ENCODE peak calls at places on chromosomes 5 and 9, in nine cellular contexts. C, G, P, B, X, I, F, N and L are unnamed samples. For H3K4me1, the result is how much of the 10 kb centered on the place peaks cover.

GRCh38 chr9:90921969-90922368 is 120.3 kb downstream of the SYK start:
- DNase-seq in C (no peak), G (no peak), P (no peak), B (no peak), X (no peak), I (no peak), F (no peak), N (no peak), L (no peak)

GRCh38 chr5:79503794-79504495 is 10.0 kb downstream of the HOMER1 start:
- DNase-seq in C (no peak), G (no peak), P (no peak), B (no peak), X (no peak), I (no peak), F (no peak), N (no peak), L (no peak)

GRCh38 chr9:93028448-93029006 is 30.0 kb upstream of the SUSD3 start:
- DNase-seq in C (no peak), G (no peak), P (no peak), B (no peak), X (peak), I (peak), F (no peak), N (no peak), L (peak)

GRCh38 chr9:125889524-125890473 is 142.6 kb downstream of the PBX3 start:
- DNase-seq in C (peak), G (peak), P (peak), B (no peak), X (peak), I (peak), F (peak), N (peak), L (peak)

GRCh38 chr5:133520062-133520461 is 92.3 kb downstream of the FSTL4 start:
- DNase-seq in C (no peak), G (no peak), P (no peak), B (no peak), X (no peak), I (no peak), F (no peak), N (no peak), L (no peak)

GRCh38 chr9:242461-243080 is 27.9 kb downstream of the DOCK8 start:
- DNase-seq in C (no peak), G (no peak), P (no peak), B (no peak), X (no peak), I (no peak), F (no peak), N (no peak), L (no peak)

GRCh38 chr5:55004728-55005127 is 19.3 kb upstream of the GZMK start:
- DNase-seq in C (no peak), G (no peak), P (no peak), B (no peak), X (no peak), I (no peak), F (no peak), N (no peak), L (no peak)

GRCh38 chr5:123636006-123636405 is 124.0 kb downstream of the CSNK1G3 start:
- DNase-seq in C (no peak), G (no peak), P (no peak), B (no peak), X (no peak), I (no peak), F (no peak), N (no peak), L (no peak)

GRCh38 chr9:2745560-2746380 is 28.5 kb downstream of the KCNV2 start:
- DNase-seq in C (peak), G (no peak), P (peak), B (no peak), X (no peak), I (no peak), F (no peak), N (no peak), L (no peak)

GRCh38 chr5:125179617-125180016 is 433.2 kb upstream of the ZNF608 start:
- DNase-seq in C (no peak), G (no peak), P (no peak), B (no peak), X (no peak), I (no peak), F (no peak), N (no peak), L (no peak)

GRCh38 chr5:75108515-75108914 is 56.2 kb upstream of the GCNT4 start:
- DNase-seq in C (no peak), G (no peak), P (no peak), B (no peak), X (no peak), I (no peak), F (no peak), N (no peak), L (no peak)

GRCh38 chr9:130237071-130237470 is 28.5 kb upstream of the HMCN2 start:
- DNase-seq in C (no peak), G (no peak), P (no peak), B (no peak), X (no peak), I (no peak), F (no peak), N (no peak), L (no peak)

GRCh38 chr5:44536650-44537260 is 147.5 kb upstream of the FGF10 start:
- DNase-seq in C (peak), G (peak), P (peak), B (no peak), X (no peak), I (peak), F (peak), N (peak), L (peak)

GRCh38 chr5:35443803-35444595 is 173.7 kb upstream of the SPEF2 start:
- DNase-seq in C (no peak), G (no peak), P (no peak), B (no peak), X (peak), I (peak), F (no peak), N (peak), L (peak)

GRCh38 chr9:101586651-101587050 is 8.1 kb downstream of the PPP3R2 start:
- DNase-seq in C (no peak), G (no peak), P (no peak), B (no peak), X (no peak), I (no peak), F (no peak), N (no peak), L (no peak)

GRCh38 chr5:151155777-151156731 is 1.5 kb downstream of the ANXA6 start:
- DNase-seq in C (no peak), G (peak), P (peak), B (no peak), X (peak), I (peak), F (peak), N (no peak), L (peak)

GRCh38 chr5:177317959-177318377 is 6.3 kb upstream of the MXD3 start:
- DNase-seq in C (peak), G (peak), P (peak), B (peak), X (peak), I (peak), F (peak), N (peak), L (peak)

GRCh38 chr5:66989286-66989685 is 207.3 kb downstream of the CD180 start:
- DNase-seq in C (no peak), G (peak), P (peak), B (no peak), X (no peak), I (no peak), F (no peak), N (no peak), L (no peak)

GRCh38 chr5:135486679-135487395 is 34.7 kb upstream of the TIFAB start:
- DNase-seq in C (no peak), G (no peak), P (no peak), B (no peak), X (no peak), I (no peak), F (no peak), N (no peak), L (no peak)

GRCh38 chr5:41636605-41637004 is 126.2 kb upstream of the PLCXD3 start:
- DNase-seq in C (peak), G (peak), P (peak), B (no peak), X (no peak), I (peak), F (no peak), N (no peak), L (no peak)

GRCh38 chr9:23088932-23089364 is 642.3 kb downstream of the DMRTA1 start:
- DNase-seq in C (peak), G (peak), P (peak), B (no peak), X (no peak), I (peak), F (no peak), N (no peak), L (no peak)

GRCh38 chr9:128382261-128382660 is 11.1 kb downstream of the URM1 start:
- DNase-seq in C (no peak), G (no peak), P (no peak), B (no peak), X (no peak), I (no peak), F (no peak), N (no peak), L (no peak)

GRCh38 chr9:91783876-91784672 is 166.0 kb downstream of the ROR2 start:
- DNase-seq in C (no peak), G (no peak), P (no peak), B (no peak), X (no peak), I (no peak), F (peak), N (no peak), L (no peak)

GRCh38 chr5:5141625-5142527 is 1.7 kb downstream of the ADAMTS16 start:
- DNase-seq in C (peak), G (peak), P (peak), B (no peak), X (peak), I (peak), F (no peak), N (peak), L (no peak)

GRCh38 chr5:147989977-147990376 is 73.8 kb upstream of the SPINK5 start:
- DNase-seq in C (no peak), G (no peak), P (no peak), B (no peak), X (no peak), I (no peak), F (no peak), N (no peak), L (no peak)

GRCh38 chr5:66860199-66860975 is 264.2 kb downstream of the MAST4 start:
- DNase-seq in C (no peak), G (no peak), P (peak), B (no peak), X (no peak), I (no peak), F (no peak), N (no peak), L (no peak)

GRCh38 chr9:121537283-121537682 is 37.6 kb upstream of the GGTA1 start:
- DNase-seq in C (no peak), G (no peak), P (no peak), B (peak), X (no peak), I (no peak), F (no peak), N (peak), L (peak)

DNA sequence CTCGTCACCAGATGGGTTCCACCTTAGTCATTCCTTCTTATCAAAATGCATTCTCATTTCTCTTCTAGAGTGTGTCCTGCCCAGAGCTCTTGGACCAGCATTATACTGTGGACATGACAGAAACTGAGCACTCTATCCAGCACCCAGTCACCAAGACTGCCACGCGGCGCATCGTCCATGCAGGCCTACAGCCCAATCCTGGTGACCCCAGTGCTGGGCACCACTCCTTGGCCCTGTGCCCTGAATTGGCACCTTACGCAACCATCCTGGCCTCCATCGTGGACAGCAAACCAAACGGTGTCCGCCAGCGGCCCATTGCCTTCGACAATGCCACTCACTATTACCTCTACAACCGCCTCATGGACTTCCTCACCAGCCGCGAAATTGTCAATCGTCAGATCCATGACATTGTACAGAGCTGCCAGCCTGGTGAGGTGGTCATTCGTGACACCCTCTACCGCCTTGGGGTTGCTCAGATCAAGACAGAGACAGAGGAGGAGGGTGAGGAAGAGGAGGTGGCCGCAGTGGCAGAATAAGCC is 34.6 kb downstream of the CSF1R start:
- DNase-seq in C (no peak), G (no peak), P (no peak), B (no peak), X (no peak), I (no peak), F (no peak), N (no peak), L (no peak)
- H3K4me1 ChIP-seq in C (under half), G (under half), P (under half), B (under half), X (under half), I (under half), F (under half), N (under half), L (under half)

GRCh38 chr5:181041043-181041442 is 977 bp downstream of the BTNL9 start:
- DNase-seq in C (no peak), G (no peak), P (no peak), B (no peak), X (no peak), I (no peak), F (no peak), N (no peak), L (no peak)

GRCh38 chr5:181039961-181040915 is at the start of gene BTNL9:
- DNase-seq in C (no peak), G (no peak), P (no peak), B (no peak), X (no peak), I (no peak), F (no peak), N (no peak), L (no peak)

GRCh38 chr5:181037365-181037861 is 2.7 kb upstream of the BTNL9 start:
- DNase-seq in C (no peak), G (no peak), P (peak), B (no peak), X (no peak), I (peak), F (no peak), N (no peak), L (no peak)

GRCh38 chr5:181042036-181042435 is 2.0 kb downstream of the BTNL9 start:
- DNase-seq in C (no peak), G (no peak), P (no peak), B (no peak), X (no peak), I (no peak), F (no peak), N (no peak), L (no peak)

DNA sequence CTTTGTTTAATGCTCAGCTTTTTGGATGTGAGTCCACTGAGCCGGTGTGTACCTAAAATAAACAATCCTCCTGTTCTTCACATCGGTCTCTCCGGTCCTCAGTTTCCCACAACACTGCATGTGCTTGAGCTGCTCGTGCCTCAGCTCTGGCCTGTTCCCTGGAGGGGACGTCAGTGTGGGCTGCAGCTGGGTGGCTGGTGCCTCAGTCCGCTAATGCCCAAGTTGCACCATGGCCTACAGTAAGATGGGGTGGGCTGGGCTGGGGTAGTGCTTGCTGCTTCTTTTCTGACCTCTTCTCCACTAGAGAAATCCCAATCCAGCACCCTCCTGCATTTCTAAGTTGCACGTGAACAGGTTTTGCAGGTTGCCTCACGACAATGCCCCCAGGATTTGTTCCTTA is 595 bp upstream of the BTNL9 start:
- DNase-seq in C (no peak), G (no peak), P (no peak), B (no peak), X (no peak), I (no peak), F (no peak), N (no peak), L (no peak)
- H3K4me3 ChIP-seq in C (no peak), G (no peak), P (no peak), B (no peak), X (no peak), I (no peak), F (no peak), N (no peak), L (peak)

DNA sequence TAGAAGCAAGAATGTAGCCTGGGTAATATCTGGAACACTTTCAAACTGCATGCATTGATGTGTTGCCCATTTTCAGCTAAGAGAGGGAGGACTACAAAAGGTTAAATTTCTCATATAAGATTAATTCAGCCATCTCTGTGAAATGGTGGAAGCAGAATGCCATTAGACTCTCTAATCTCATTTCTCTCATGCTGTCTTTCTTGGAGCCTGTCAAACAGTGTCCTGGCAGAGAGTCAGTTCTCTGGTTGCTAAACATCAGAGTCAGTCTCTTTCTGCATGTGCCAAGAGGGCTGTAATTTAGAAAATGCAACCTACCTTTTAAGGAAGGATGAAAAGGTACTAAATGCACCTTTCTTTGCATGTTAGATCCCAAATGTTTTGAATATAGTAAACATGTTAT is 910 bp upstream of the GARNL3 start:
- DNase-seq in C (no peak), G (no peak), P (no peak), B (no peak), X (no peak), I (peak), F (no peak), N (no peak), L (peak)
- H3K27ac ChIP-seq in C (no peak), G (no peak), P (no peak), B (no peak), X (no peak), I (no peak), F (no peak), N (no peak), L (no peak)

GRCh38 chr9:124285903-124286291 is 28.1 kb downstream of the NEK6 start:
- DNase-seq in C (no peak), G (no peak), P (no peak), B (peak), X (peak), I (no peak), F (peak), N (peak), L (peak)
- H3K4me1 ChIP-seq in C (under half), G (under half), P (under half), B (under half), X (half or more), I (under half), F (under half), N (half or more), L (under half)

GRCh38 chr5:103259705-103260355 is 1.3 kb downstream of the MACIR start:
- DNase-seq in C (no peak), G (peak), P (peak), B (peak), X (peak), I (peak), F (no peak), N (no peak), L (no peak)

GRCh38 chr5:103263054-103263453 is 4.5 kb downstream of the MACIR start:
- DNase-seq in C (no peak), G (no peak), P (no peak), B (no peak), X (no peak), I (no peak), F (no peak), N (no peak), L (no peak)

GRCh38 chr5:103258957-103259704 is 568 bp downstream of the MACIR start:
- DNase-seq in C (peak), G (peak), P (peak), B (peak), X (peak), I (peak), F (peak), N (peak), L (peak)

GRCh38 chr5:103262422-103262871 is 3.9 kb downstream of the MACIR start:
- DNase-seq in C (no peak), G (no peak), P (no peak), B (no peak), X (no peak), I (no peak), F (no peak), N (no peak), L (no peak)

DNA sequence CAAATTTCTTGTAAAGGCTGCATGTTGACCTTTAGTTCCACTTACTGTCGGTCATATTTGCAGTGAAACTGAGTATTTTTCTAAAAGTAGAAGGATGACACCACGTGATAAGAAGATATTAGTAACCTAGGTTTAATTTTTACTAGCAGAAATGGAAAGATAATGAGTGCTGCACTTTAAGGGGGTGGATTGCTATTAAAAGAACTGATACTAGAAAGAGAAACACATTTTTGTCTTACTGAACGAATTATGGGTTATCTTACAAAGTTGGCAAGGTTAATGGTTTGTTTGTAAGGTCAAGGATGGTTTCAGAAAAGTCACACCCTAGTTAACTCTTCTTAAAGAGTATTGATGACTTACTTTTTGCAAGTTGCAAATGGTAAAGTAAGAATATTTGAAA is 2.4 kb downstream of the MACIR start:
- DNase-seq in C (no peak), G (no peak), P (no peak), B (no peak), X (no peak), I (no peak), F (no peak), N (no peak), L (no peak)
- H3K4me3 ChIP-seq in C (peak), G (peak), P (peak), B (no peak), X (peak), I (peak), F (no peak), N (no peak), L (no peak)

DNA sequence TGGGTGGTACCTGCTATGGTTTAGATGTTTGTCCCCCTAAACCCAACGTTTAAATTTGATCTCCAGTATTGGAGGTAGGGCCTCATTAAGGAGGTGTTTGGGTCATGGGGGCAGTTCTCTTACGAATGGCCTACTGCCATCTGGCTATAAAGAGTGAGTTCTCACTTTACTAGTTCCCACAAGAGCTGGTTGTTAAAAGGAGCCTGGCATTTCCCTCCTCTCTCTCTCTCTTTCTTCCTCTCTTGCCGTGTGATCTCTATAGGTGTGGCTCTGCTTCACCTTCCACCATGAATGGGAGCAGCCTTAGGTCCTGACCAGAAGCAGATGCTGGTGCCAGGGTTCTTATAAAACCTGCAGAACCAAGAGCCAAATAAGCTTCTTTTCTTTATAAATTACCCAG is 193.2 kb upstream of the CDH6 start:
- DNase-seq in C (no peak), G (no peak), P (no peak), B (no peak), X (no peak), I (no peak), F (no peak), N (no peak), L (no peak)
- H3K27ac ChIP-seq in C (no peak), G (no peak), P (no peak), B (no peak), X (no peak), I (no peak), F (no peak), N (no peak), L (no peak)

DNA sequence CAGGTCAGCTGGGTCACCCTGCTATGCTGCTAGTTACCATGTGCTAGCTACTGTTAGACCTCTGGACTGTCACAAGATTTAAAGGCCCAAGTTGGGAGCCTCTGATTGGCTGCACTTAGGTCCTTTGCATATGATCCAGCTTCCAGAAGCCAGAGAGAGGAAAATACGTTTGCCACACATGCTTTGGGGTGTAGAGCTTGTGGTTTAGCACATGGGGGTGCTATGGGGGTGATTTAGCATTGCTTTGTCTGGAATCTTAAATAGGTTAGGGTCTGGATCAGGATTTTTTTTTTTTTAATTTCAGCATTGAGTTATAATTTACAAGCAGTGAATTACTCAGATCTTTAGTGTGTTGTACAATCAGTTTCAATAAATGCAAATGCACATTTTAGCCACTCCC is 250.1 kb downstream of the LRRC70 start:
- DNase-seq in C (no peak), G (no peak), P (peak), B (no peak), X (no peak), I (no peak), F (no peak), N (no peak), L (no peak)
- H3K4me1 ChIP-seq in C (under half), G (under half), P (under half), B (under half), X (under half), I (under half), F (under half), N (under half), L (under half)

GRCh38 chr5:141815051-141815795 is 63.0 kb downstream of the PCDH1 start:
- DNase-seq in C (no peak), G (no peak), P (no peak), B (no peak), X (no peak), I (no peak), F (no peak), N (no peak), L (no peak)
- H3K4me3 ChIP-seq in C (no peak), G (no peak), P (no peak), B (no peak), X (no peak), I (no peak), F (no peak), N (no peak), L (no peak)